ENCODE peak calls at places on chromosomes 3 and 15, in six cellular contexts. G is lower leg skin; D is central memory CD8-positive, alpha-beta T cell; V is lower lobe of right lung; B is aorta; R is cardiac fibroblast. C is an unnamed sample.

GRCh38 chr3:140334530-140334929 is 343.3 kb upstream of the TRIM42 start:
- DNase-seq in V (no peak), R (no peak), D (no peak), G (no peak), B (no peak), C (no peak)

GRCh38 chr15:64781299-64781698 is 5.9 kb upstream of the RBPMS2 start:
- DNase-seq in G (no peak), V (no peak), D (no peak), R (no peak), B (no peak), C (no peak)

GRCh38 chr3:138394156-138394555 is 40.3 kb upstream of the ESYT3 start:
- DNase-seq in B (no peak), V (no peak), G (no peak), R (no peak), D (no peak), C (no peak)

GRCh38 chr15:73228128-73228646 is 140.6 kb downstream of the HCN4 start:
- DNase-seq in G (no peak), D (no peak), V (no peak), R (no peak), B (no peak), C (no peak)

GRCh38 chr15:40254452-40254851 is 15.6 kb downstream of the PAK6 start:
- DNase-seq in D (no peak), B (peak), V (no peak), R (no peak), G (no peak), C (no peak)

GRCh38 chr15:28274211-28274610 is 47.8 kb downstream of the HERC2 start:
- DNase-seq in D (no peak), G (no peak), V (no peak), B (no peak), R (no peak), C (no peak)

GRCh38 chr15:44207643-44208042 is 12.6 kb upstream of the FRMD5 start:
- DNase-seq in R (peak), G (no peak), D (no peak), V (no peak), B (no peak), C (no peak)

GRCh38 chr3:123332124-123332641 is 116.7 kb downstream of the ADCY5 start:
- DNase-seq in D (no peak), R (peak), V (peak), G (no peak), B (no peak), C (no peak)

GRCh38 chr3:133478624-133479023 is 78.8 kb downstream of the BFSP2 start:
- DNase-seq in G (no peak), R (no peak), D (no peak), B (no peak), V (no peak), C (no peak)

GRCh38 chr15:63256433-63256884 is 20.9 kb upstream of the APH1B start:
- DNase-seq in V (no peak), R (peak), B (no peak), G (no peak), D (no peak), C (no peak)

GRCh38 chr3:98770261-98771039 is 7.3 kb downstream of the ST3GAL6 start:
- DNase-seq in G (no peak), R (no peak), B (no peak), D (no peak), V (peak), C (peak)

GRCh38 chr3:114878119-114878839 is 268.8 kb downstream of the ZBTB20 start:
- DNase-seq in D (no peak), R (peak), B (no peak), G (no peak), V (no peak), C (no peak)

GRCh38 chr3:187165144-187165543 is 25.8 kb upstream of the RPL39L start:
- DNase-seq in D (peak), G (no peak), R (peak), B (no peak), V (no peak), C (no peak)

GRCh38 chr3:46575577-46576222 is 9.6 kb upstream of the LRRC2 start:
- DNase-seq in G (peak), D (no peak), R (no peak), B (no peak), V (no peak), C (no peak)

GRCh38 chr15:93055211-93055763 is 33.7 kb downstream of the RGMA start:
- DNase-seq in D (no peak), V (no peak), B (no peak), R (no peak), G (no peak), C (no peak)